ENCODE peak calls at places on chromosomes 3 and 15, in ten cellular contexts. S is HCT116, B is stomach, I is HepG2, M is sigmoid colon, O is suprapubic skin, L is Panc1, P is transverse colon, Q is vagina, T is breast epithelium. G is an unnamed sample.

GRCh38 chr15:58932791-58933310 is 628 bp downstream of the SLTM start:
- DNase-seq in S (no peak), B (peak; percentile 54), I (no peak), M (peak; percentile 73), O (no peak), L (no peak), P (no peak), Q (no peak), T (no peak), G (peak; percentile 19)

GRCh38 chr15:95247068-95247984 is 1016.0 kb downstream of the MCTP2 start:
- DNase-seq in S (peak; percentile 92), B (peak; percentile 27), I (peak; percentile 4), M (no peak), O (no peak), L (peak; percentile 91), P (no peak), Q (no peak), T (no peak), G (peak; percentile 51)

GRCh38 chr15:99536422-99537033 is 29.3 kb upstream of the MEF2A start:
- DNase-seq in S (peak; percentile 76), B (no peak), I (no peak), M (peak; percentile 71), O (peak; percentile 76), L (peak; percentile 61), P (no peak), Q (no peak), T (peak; percentile 58), G (no peak)

GRCh38 chr3:157082305-157082981 is 77.5 kb downstream of the CCNL1 start:
- DNase-seq in S (peak; percentile 18), B (peak; percentile 17), I (no peak), M (no peak), O (no peak), L (no peak), P (no peak), Q (no peak), T (no peak), G (peak; percentile 39)

GRCh38 chr15:24772256-24772655 is 96.7 kb downstream of the NPAP1 start:
- DNase-seq in S (no peak), B (no peak), I (no peak), M (no peak), O (no peak), L (no peak), P (no peak), Q (no peak), T (no peak), G (no peak)

GRCh38 chr3:195240171-195240701 is 30.7 kb downstream of the XXYLT1 start:
- DNase-seq in S (no peak), B (no peak), I (peak; percentile 20), M (peak; percentile 80), O (no peak), L (no peak), P (no peak), Q (no peak), T (peak; percentile 48), G (no peak)

GRCh38 chr3:66041116-66041515 is 2.4 kb upstream of the MAGI1 start:
- DNase-seq in S (no peak), B (no peak), I (no peak), M (no peak), O (no peak), L (no peak), P (no peak), Q (no peak), T (no peak), G (no peak)

GRCh38 chr15:101455291-101455916 is 34.1 kb downstream of the PCSK6 start:
- DNase-seq in S (no peak), B (no peak), I (no peak), M (no peak), O (no peak), L (no peak), P (no peak), Q (no peak), T (peak; percentile 52), G (no peak)

GRCh38 chr15:46461416-46461815 is 826.6 kb downstream of the SQOR start:
- DNase-seq in S (no peak), B (no peak), I (peak; percentile 3), M (no peak), O (no peak), L (no peak), P (no peak), Q (no peak), T (no peak), G (no peak)
- TF ChIP-seq POLR2AphosphoS5 in S (no peak), B (no peak), I (no peak), M (no peak), O (no peak), L (no peak), P (no peak), Q (no peak), T (no peak), G (no peak)

GRCh38 chr3:78857494-78858111 is 910.2 kb downstream of the ROBO1 start:
- DNase-seq in S (no peak), B (no peak), I (no peak), M (no peak), O (no peak), L (no peak), P (no peak), Q (no peak), T (no peak), G (no peak)
- TF ChIP-seq CTCF in S (no peak), B (no peak), I (peak; percentile 42), M (no peak), O (no peak), L (peak; percentile 65), P (no peak), Q (no peak), T (no peak), G (no peak)

DNA sequence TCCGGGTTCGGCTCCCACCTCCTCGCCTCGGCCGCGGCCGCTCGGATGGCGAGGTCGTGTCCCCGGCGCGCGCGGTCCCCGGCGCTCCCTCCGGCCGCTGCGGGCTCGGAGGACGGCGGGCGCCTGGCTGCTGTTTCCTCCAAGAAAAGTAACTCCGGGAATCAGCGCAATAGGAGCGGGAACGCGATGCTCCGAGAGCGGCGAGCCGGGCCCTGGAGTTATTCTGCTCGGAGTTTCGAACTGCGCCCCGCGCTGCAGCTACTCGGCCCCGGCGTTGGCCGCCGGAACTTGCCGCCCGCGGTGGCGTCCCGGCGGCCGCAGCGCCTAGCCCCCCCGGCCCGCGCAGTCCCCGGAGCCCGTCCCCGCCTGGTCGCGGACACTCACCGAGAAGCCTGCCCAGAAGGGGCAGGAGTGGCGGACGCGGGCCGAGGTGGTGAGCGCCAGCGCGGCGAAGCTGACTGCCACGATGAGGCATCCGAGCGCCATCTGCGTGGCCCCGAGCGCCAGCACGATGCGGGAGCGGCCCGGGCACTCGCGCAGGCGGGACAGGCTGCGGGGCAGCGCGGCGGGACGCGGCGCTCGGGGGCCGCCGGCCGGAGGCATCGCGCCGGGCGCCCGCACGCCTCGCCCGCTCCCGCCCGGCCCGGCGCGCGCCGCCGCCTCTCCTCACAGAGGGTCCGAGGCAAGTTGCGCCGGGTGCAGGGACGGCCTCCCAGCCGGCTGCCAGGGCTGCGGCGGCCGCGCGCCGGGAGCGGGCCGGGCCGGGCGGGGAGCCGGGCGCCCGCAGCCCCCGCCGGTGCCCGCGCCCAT is 251.9 kb downstream of the TJP1 start:
- DNase-seq in S (no peak), B (no peak), I (no peak), M (no peak), O (no peak), L (no peak), P (peak; percentile 10), Q (no peak), T (no peak), G (no peak)
- TF ChIP-seq POLR2AphosphoS5 in S (no peak), B (no peak), I (no peak), M (no peak), O (no peak), L (no peak), P (no peak), Q (no peak), T (no peak), G (no peak)

GRCh38 chr15:69384626-69385025 is 29.5 kb upstream of the KIF23 start:
- DNase-seq in S (no peak), B (no peak), I (no peak), M (peak; percentile 39), O (no peak), L (no peak), P (no peak), Q (no peak), T (no peak), G (no peak)

GRCh38 chr15:69377137-69377536 is 37.0 kb upstream of the KIF23 start:
- DNase-seq in S (no peak), B (peak; percentile 1), I (no peak), M (peak; percentile 17), O (no peak), L (no peak), P (no peak), Q (no peak), T (no peak), G (no peak)

GRCh38 chr15:69375151-69375790 is 38.9 kb upstream of the KIF23 start:
- DNase-seq in S (no peak), B (peak; percentile 11), I (no peak), M (no peak), O (no peak), L (no peak), P (no peak), Q (no peak), T (no peak), G (no peak)

GRCh38 chr15:69380726-69381105 is 33.4 kb upstream of the KIF23 start:
- DNase-seq in S (no peak), B (no peak), I (no peak), M (peak; percentile 45), O (no peak), L (no peak), P (no peak), Q (no peak), T (no peak), G (no peak)

DNA sequence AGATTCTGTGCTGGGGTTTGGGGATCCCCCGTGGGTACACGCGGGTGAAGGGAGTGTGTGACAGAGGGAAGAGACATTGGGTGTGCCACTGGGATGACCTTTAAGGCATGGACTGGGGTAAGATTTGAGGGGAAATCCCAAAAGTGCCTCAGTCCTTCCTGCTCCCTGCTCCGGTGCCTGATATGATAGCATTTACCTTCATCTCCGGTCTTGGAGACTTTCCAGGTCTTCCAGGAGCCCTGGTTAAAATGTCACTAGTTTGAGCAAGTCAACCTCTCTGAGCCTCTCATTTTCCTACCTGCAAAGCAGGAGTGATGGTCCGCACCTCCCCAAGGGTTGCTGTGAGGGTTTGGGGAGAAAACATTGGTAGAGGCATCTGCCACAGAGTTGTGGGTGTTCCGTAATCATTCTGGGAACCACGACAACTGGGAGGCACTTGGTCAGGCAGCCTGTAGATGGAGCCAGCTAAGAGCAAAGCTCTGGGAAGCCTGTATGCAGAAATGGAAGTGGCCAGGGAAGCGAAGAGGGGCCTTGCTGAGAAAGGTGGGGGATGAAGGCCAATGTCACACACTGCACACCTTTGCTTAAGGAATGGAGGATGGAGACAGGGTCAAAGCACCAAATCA is 33.9 kb upstream of the KIF23 start:
- DNase-seq in S (no peak), B (no peak), I (peak; percentile 11), M (peak; percentile 37), O (no peak), L (no peak), P (no peak), Q (no peak), T (no peak), G (no peak)
- TF ChIP-seq CTCF in S (no peak), B (no peak), I (peak; percentile 40), M (no peak), O (no peak), L (no peak), P (no peak), Q (no peak), T (no peak), G (no peak)

DNA sequence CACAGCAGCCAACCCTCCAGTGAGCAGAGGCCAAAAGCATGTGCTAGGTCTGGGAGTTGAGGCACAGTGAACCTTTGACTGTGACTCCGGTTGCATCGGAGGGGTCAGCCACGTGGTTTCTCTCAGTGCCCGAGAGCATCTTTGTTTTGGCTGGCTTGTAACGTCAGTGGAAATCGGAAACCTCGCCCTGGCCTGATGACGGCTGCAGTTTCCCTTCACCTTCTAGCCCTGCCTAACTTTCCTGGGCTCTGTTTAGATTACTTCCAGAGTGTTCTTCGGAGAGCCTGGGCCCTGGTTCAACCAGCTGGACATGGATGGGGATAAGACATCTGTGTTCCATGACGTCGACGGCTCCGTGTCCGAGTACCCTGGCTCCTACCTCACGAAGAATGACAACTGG is 56.6 kb downstream of the MESD start:
- DNase-seq in S (no peak), B (no peak), I (no peak), M (peak; percentile 93), O (no peak), L (no peak), P (peak; percentile 11), Q (no peak), T (no peak), G (no peak)
- TF ChIP-seq POLR2AphosphoS5 in S (no peak), B (no peak), I (no peak), M (peak; percentile 70), O (no peak), L (no peak), P (no peak), Q (peak; percentile 32), T (no peak), G (no peak)

G was measured in prostate gland.